ENCODE peak calls at places on chromosomes 16 and 17, in five cellular contexts. F is C1 segment of cervical spinal cord, C is NCI-H526 treated with DMSO at 0.1 percent for 48 hours, Q is NCI-H2029, P is posterior vena cava. G is an unnamed sample.

GRCh38 chr16:80803341-80804060 is 897 bp downstream of the CDYL2 start:
- DNase-seq in F (peak), C (no peak), Q (no peak), P (no peak), G (peak)

GRCh38 chr16:59154295-59154694 is 420.2 kb upstream of the GOT2 start:
- DNase-seq in F (no peak), C (no peak), Q (no peak), P (no peak), G (no peak)

GRCh38 chr16:19382887-19383816 is 34.5 kb upstream of the TMC5 start:
- DNase-seq in F (peak), C (no peak), Q (peak), P (no peak), G (no peak)

GRCh38 chr17:35161281-35161761 is 13.7 kb downstream of the UNC45B start:
- DNase-seq in F (no peak), C (no peak), Q (no peak), P (peak), G (no peak)

GRCh38 chr17:41343031-41343430 is 7.6 kb downstream of the KRT33A start:
- DNase-seq in F (no peak), C (no peak), Q (no peak), P (no peak), G (no peak)

GRCh38 chr17:9401434-9401833 is 174.2 kb downstream of the STX8 start:
- DNase-seq in F (no peak), C (no peak), Q (no peak), P (no peak), G (no peak)

GRCh38 chr17:59311051-59311468 is 20.4 kb upstream of the YPEL2 start:
- DNase-seq in F (peak), C (peak), Q (peak), P (no peak), G (peak)

GRCh38 chr17:60065867-60066266 is 12.9 kb downstream of the HEATR6 start:
- DNase-seq in F (no peak), C (no peak), Q (no peak), P (no peak), G (no peak)

GRCh38 chr17:29929006-29929543 is 953 bp downstream of the SSH2 start:
- DNase-seq in F (peak), C (peak), Q (no peak), P (no peak), G (no peak)

GRCh38 chr17:21001813-21002221 is 41.0 kb downstream of the USP22 start:
- DNase-seq in F (peak), C (no peak), Q (no peak), P (no peak), G (no peak)

GRCh38 chr16:24174504-24174903 is 81.6 kb upstream of the CACNG3 start:
- DNase-seq in F (no peak), C (no peak), Q (no peak), P (no peak), G (no peak)

GRCh38 chr17:42513686-42514085 is 22.4 kb upstream of the NAGLU start:
- DNase-seq in F (no peak), C (no peak), Q (no peak), P (peak), G (no peak)

GRCh38 chr16:11356573-11357331 is 11.5 kb downstream of the RMI2 start:
- DNase-seq in F (peak), C (peak), Q (peak), P (peak), G (no peak)

GRCh38 chr16:7037491-7037890 is 295.2 kb upstream of the RBFOX1 start:
- DNase-seq in F (no peak), C (no peak), Q (no peak), P (no peak), G (no peak)

GRCh38 chr16:66300037-66300436 is 66.5 kb upstream of the CDH5 start:
- DNase-seq in F (no peak), C (no peak), Q (no peak), P (peak), G (no peak)

GRCh38 chr16:65889533-65889966 is 476.9 kb upstream of the CDH5 start:
- DNase-seq in F (no peak), C (no peak), Q (peak), P (no peak), G (no peak)

GRCh38 chr17:44931376-44931775 is 16.1 kb upstream of the GFAP start:
- DNase-seq in F (no peak), C (no peak), Q (no peak), P (peak), G (no peak)

GRCh38 chr17:28549274-28550132 is 2.9 kb downstream of the UNC119 start:
- DNase-seq in F (no peak), C (no peak), Q (no peak), P (peak), G (peak)

GRCh38 chr17:27293359-27293897 is 486 bp upstream of the WSB1 start:
- DNase-seq in F (peak), C (no peak), Q (no peak), P (no peak), G (no peak)

GRCh38 chr16:55559233-55559632 is 7.3 kb upstream of the CAPNS2 start:
- DNase-seq in F (no peak), C (no peak), Q (no peak), P (no peak), G (no peak)

GRCh38 chr17:44074231-44074910 is 3.8 kb downstream of the G6PC3 start:
- DNase-seq in F (no peak), C (no peak), Q (no peak), P (no peak), G (no peak)

GRCh38 chr16:12160249-12160648 is 183.7 kb downstream of the SNX29 start:
- DNase-seq in F (no peak), C (no peak), Q (no peak), P (peak), G (no peak)

GRCh38 chr17:51118330-51119195 is 2.1 kb downstream of the SPAG9 start:
- DNase-seq in F (no peak), C (no peak), Q (peak), P (no peak), G (no peak)

GRCh38 chr17:31458829-31459228 is 67.4 kb downstream of the RAB11FIP4 start:
- DNase-seq in F (no peak), C (no peak), Q (no peak), P (no peak), G (no peak)

GRCh38 chr16:28495098-28495793 is 803 bp downstream of the APOBR start:
- DNase-seq in F (no peak), C (no peak), Q (no peak), P (no peak), G (no peak)

GRCh38 chr16:81939164-81940067 is 71.9 kb downstream of the SDR42E1 start:
- DNase-seq in F (no peak), C (no peak), Q (no peak), P (no peak), G (no peak)

GRCh38 chr17:79864617-79865250 is 25.5 kb upstream of the CBX4 start:
- DNase-seq in F (no peak), C (no peak), Q (no peak), P (no peak), G (no peak)

GRCh38 chr17:31877911-31878702 is 19.1 kb upstream of the COPRS start:
- DNase-seq in F (no peak), C (no peak), Q (no peak), P (no peak), G (no peak)

GRCh38 chr17:37358098-37358829 is 17.5 kb upstream of the C17orf78 start:
- DNase-seq in F (peak), C (peak), Q (peak), P (peak), G (peak)

GRCh38 chr17:41520821-41521521 is 2.3 kb upstream of the KRT15 start:
- DNase-seq in F (no peak), C (no peak), Q (peak), P (no peak), G (no peak)

GRCh38 chr16:72875291-72876036 is 172.5 kb downstream of the ZFHX3 start:
- DNase-seq in F (no peak), C (peak), Q (no peak), P (no peak), G (no peak)

GRCh38 chr17:40937384-40937819 is at the start of gene KRT23:
- DNase-seq in F (no peak), C (no peak), Q (peak), P (no peak), G (no peak)

GRCh38 chr17:57670769-57671545 is 74.1 kb downstream of the CCDC182 start:
- DNase-seq in F (no peak), C (no peak), Q (no peak), P (no peak), G (no peak)

GRCh38 chr16:53434436-53435065 is at the start of gene RBL2:
- DNase-seq in F (peak), C (peak), Q (peak), P (peak), G (peak)

GRCh38 chr17:18181358-18181757 is 2.3 kb upstream of the ALKBH5 start:
- DNase-seq in F (no peak), C (no peak), Q (no peak), P (no peak), G (no peak)

G was measured in stimulated activated naive B cell treated with anti-CD40 and anti-IgM and Interleukin-4, amounts not matched to agents 10 μg/mL and 1 μg/mL and 100 μg/mL, for 72 hours.